ENCODE peak calls at places on chromosome 4, in five cellular contexts. V is fibroblast of mammary gland, A is IMR-90, L is WTC11, M is Calu3. Y is an unnamed sample.
A peak's percentile ranks its signal among the peaks of the same experiment; 100 is the strongest.

GRCh38 chr4:165609653-165610052 is 230.8 kb downstream of the CPE start:
- DNase-seq in V (no peak), A (no peak), L (no peak), M (no peak), Y (no peak)

GRCh38 chr4:150001815-150002214 is 76.4 kb upstream of the DCLK2 start:
- DNase-seq in V (no peak), A (peak; percentile 59), L (no peak), M (no peak), Y (no peak)

GRCh38 chr4:114562176-114562904 is 36.3 kb upstream of the UGT8 start:
- DNase-seq in V (no peak), A (no peak), L (no peak), M (no peak), Y (no peak)

GRCh38 chr4:123477804-123478209 is 81.2 kb downstream of the SPRY1 start:
- DNase-seq in V (peak; percentile 47), A (peak; percentile 50), L (no peak), M (no peak), Y (no peak)

GRCh38 chr4:85606505-85606904 is 131.6 kb downstream of the ARHGAP24 start:
- DNase-seq in V (no peak), A (no peak), L (no peak), M (no peak), Y (no peak)

GRCh38 chr4:75235359-75235951 is 278.7 kb downstream of the RCHY1 start:
- DNase-seq in V (no peak), A (no peak), L (no peak), M (no peak), Y (no peak)

GRCh38 chr4:125353131-125353530 is 38.4 kb downstream of the FAT4 start:
- DNase-seq in V (no peak), A (no peak), L (no peak), M (no peak), Y (no peak)

GRCh38 chr4:42995343-42995944 is 102.9 kb downstream of the GRXCR1 start:
- DNase-seq in V (peak; percentile 45), A (peak; percentile 22), L (no peak), M (no peak), Y (peak; percentile 22)

GRCh38 chr4:92121099-92121498 is 182.7 kb upstream of the GRID2 start:
- DNase-seq in V (no peak), A (no peak), L (no peak), M (no peak), Y (no peak)

GRCh38 chr4:135120190-135120589 is 918.6 kb upstream of the PABPC4L start:
- DNase-seq in V (no peak), A (peak; percentile 19), L (no peak), M (no peak), Y (no peak)

GRCh38 chr4:94732358-94732698 is 25.4 kb upstream of the BMPR1B start:
- DNase-seq in V (no peak), A (no peak), L (no peak), M (no peak), Y (no peak)

GRCh38 chr4:61223385-61223784 is 23.3 kb downstream of the ADGRL3 start:
- DNase-seq in V (no peak), A (no peak), L (no peak), M (no peak), Y (no peak)

GRCh38 chr4:20248155-20248558 is 3.5 kb upstream of the SLIT2 start:
- DNase-seq in V (peak; percentile 92), A (peak; percentile 83), L (no peak), M (peak; percentile 19), Y (no peak)

GRCh38 chr4:54855221-54855854 is 197.6 kb downstream of the KIT start:
- DNase-seq in V (no peak), A (no peak), L (no peak), M (no peak), Y (no peak)

GRCh38 chr4:185534850-185535761 is at the start of gene PDLIM3:
- DNase-seq in V (no peak), A (peak; percentile 30), L (peak; percentile 68), M (peak; percentile 24), Y (peak; percentile 54)
- TF ChIP-seq CTCF in V (no peak), A (no peak), L (no peak), M (no peak), Y (no peak)

DNA sequence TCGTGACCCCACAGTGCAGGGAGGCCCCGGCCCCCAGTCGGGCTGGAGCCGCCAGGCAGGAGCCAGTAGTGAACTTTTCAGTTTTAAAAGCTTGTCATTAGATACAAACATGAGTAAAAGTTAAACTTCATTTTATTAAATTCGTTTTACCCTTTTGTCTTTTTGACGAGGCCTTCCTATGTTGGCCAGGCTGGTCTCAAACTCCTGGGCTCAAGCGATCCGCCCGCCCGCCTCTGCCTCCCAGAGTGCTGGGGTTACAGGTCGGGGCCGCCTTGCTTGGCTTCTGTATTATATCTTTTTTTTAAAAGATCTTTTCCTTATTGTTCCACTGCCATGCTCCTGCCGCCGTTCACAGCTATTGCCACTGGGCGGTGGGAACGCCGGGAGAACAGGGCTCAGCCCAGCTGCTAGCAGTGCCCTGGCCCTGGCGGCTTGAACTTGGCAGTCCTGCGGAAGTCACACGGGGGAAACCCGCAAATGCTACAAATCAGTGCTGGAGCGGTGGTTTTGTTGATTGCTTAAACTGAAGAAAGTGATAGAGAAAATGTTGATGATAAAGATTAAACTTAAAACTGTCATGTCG is 968 bp upstream of the NELFA start:
- DNase-seq in V (peak; percentile 48), A (peak; percentile 45), L (peak; percentile 66), M (peak; percentile 72), Y (no peak)
- TF ChIP-seq CTCF in V (peak; percentile 16), A (peak; percentile 28), L (no peak), M (no peak), Y (peak; percentile 11)

GRCh38 chr4:109955146-109955545 is 42.5 kb downstream of the EGF start:
- DNase-seq in V (no peak), A (no peak), L (no peak), M (no peak), Y (no peak)

GRCh38 chr4:109953556-109953955 is 40.9 kb downstream of the EGF start:
- DNase-seq in V (no peak), A (no peak), L (no peak), M (no peak), Y (no peak)

GRCh38 chr4:109957227-109957626 is 44.5 kb downstream of the EGF start:
- DNase-seq in V (no peak), A (no peak), L (no peak), M (no peak), Y (no peak)

GRCh38 chr4:109947918-109948317 is 35.2 kb downstream of the EGF start:
- DNase-seq in V (no peak), A (no peak), L (no peak), M (no peak), Y (no peak)

GRCh38 chr4:109952612-109953011 is 39.9 kb downstream of the EGF start:
- DNase-seq in V (no peak), A (no peak), L (no peak), M (no peak), Y (no peak)
- TF ChIP-seq CTCF in V (no peak), A (no peak), L (no peak), M (no peak), Y (no peak)

GRCh38 chr4:4984186-4984585 is 35.1 kb downstream of the CYTL1 start:
- DNase-seq in V (no peak), A (no peak), L (no peak), M (no peak), Y (no peak)

GRCh38 chr4:4986856-4987255 is 32.4 kb downstream of the CYTL1 start:
- DNase-seq in V (no peak), A (no peak), L (no peak), M (no peak), Y (no peak)

GRCh38 chr4:4985036-4985435 is 34.2 kb downstream of the CYTL1 start:
- DNase-seq in V (no peak), A (no peak), L (no peak), M (no peak), Y (no peak)

GRCh38 chr4:4987656-4988055 is 31.6 kb downstream of the CYTL1 start:
- DNase-seq in V (no peak), A (no peak), L (no peak), M (no peak), Y (no peak)

DNA sequence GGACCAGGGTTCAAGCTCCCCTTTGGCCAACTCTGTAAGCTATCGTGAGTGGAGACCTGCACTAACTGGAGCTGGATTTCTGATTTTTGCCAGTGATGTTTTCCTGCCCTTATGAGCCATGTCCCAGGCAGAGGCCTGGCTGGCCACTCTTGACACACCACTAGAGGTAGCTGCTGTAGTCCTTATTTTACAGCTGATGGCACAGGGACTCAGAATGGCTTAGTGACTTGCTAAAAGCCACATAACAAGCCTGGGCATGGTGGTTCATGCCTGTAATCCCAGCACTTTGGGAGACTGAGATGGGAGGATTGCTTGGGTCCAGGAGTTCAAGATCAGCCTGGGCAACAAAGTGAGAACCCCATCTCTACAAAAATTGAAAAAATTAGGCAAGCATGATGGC is 33.4 kb downstream of the CYTL1 start:
- DNase-seq in V (no peak), A (no peak), L (no peak), M (no peak), Y (no peak)
- TF ChIP-seq CTCF in V (peak; percentile 34), A (peak; percentile 16), L (no peak), M (no peak), Y (peak; percentile 19)